ENCODE peak calls at places on chromosomes 12 and 14, in four cellular contexts. V is A549, Z is cardiac muscle cell, R is GM12878. I is an unnamed sample.

GRCh38 chr12:29561736-29562135 is 64.2 kb upstream of the OVCH1 start:
- DNase-seq in V (no peak), Z (no peak), R (no peak), I (no peak)

GRCh38 chr12:64457036-64457435 is 5.1 kb downstream of the TBK1 start:
- DNase-seq in V (no peak), R (no peak), Z (no peak), I (no peak)

GRCh38 chr12:50568338-50569155 is 63.8 kb downstream of the DIP2B start:
- DNase-seq in R (no peak), Z (no peak), V (no peak), I (no peak)

GRCh38 chr12:99154264-99154982 is 493.1 kb upstream of the GARIN6 start:
- DNase-seq in V (no peak), R (no peak), Z (peak), I (no peak)

GRCh38 chr12:81819991-81820633 is 61.0 kb upstream of the PPFIA2 start:
- DNase-seq in V (no peak), R (no peak), Z (no peak), I (no peak)

GRCh38 chr12:57837779-57838562 is 8.6 kb downstream of the CTDSP2 start:
- DNase-seq in Z (peak), R (no peak), V (no peak), I (no peak)

GRCh38 chr14:103118663-103119404 is 4.4 kb upstream of the TNFAIP2 start:
- DNase-seq in Z (no peak), V (no peak), R (no peak), I (no peak)

GRCh38 chr12:132634411-132634990 is 15.9 kb downstream of the P2RX2 start:
- DNase-seq in V (no peak), R (no peak), Z (no peak), I (no peak)

GRCh38 chr14:39230416-39230815 is 3.3 kb upstream of the MIA2 start:
- DNase-seq in Z (no peak), V (no peak), R (no peak), I (no peak)

GRCh38 chr12:118357327-118358007 is 15.2 kb downstream of the TAOK3 start:
- DNase-seq in R (peak), Z (no peak), V (peak), I (no peak)

GRCh38 chr12:121334513-121335343 is 17.5 kb downstream of the ANAPC5 start:
- DNase-seq in R (peak), Z (peak), V (peak), I (peak)

GRCh38 chr14:74360163-74360562 is 11.9 kb downstream of the VRTN start:
- DNase-seq in Z (no peak), R (no peak), V (no peak), I (no peak)

GRCh38 chr12:8813963-8814362 is 8.5 kb upstream of the A2ML1 start:
- DNase-seq in V (no peak), R (no peak), Z (no peak), I (no peak)

GRCh38 chr14:52825085-52825484 is 33.7 kb upstream of the GNPNAT1 start:
- DNase-seq in V (no peak), Z (no peak), R (peak), I (no peak)

GRCh38 chr12:124909831-124910560 is 4.5 kb downstream of the UBC start:
- DNase-seq in R (no peak), V (no peak), Z (no peak), I (no peak)

GRCh38 chr12:8038659-8039114 is 6.2 kb downstream of the FOXJ2 start:
- DNase-seq in R (no peak), Z (peak), V (no peak), I (no peak)

GRCh38 chr14:75242546-75243273 is 35.9 kb upstream of the FOS start:
- DNase-seq in R (no peak), V (no peak), Z (peak), I (peak)

GRCh38 chr14:62213516-62213915 is 451.3 kb downstream of the SNAPC1 start:
- DNase-seq in Z (peak), R (no peak), V (no peak), I (peak)

GRCh38 chr12:21800011-21800410 is 25.5 kb upstream of the KCNJ8 start:
- DNase-seq in V (no peak), Z (no peak), R (no peak), I (no peak)

GRCh38 chr14:37443461-37443860 is 151.6 kb downstream of the FOXA1 start:
- DNase-seq in Z (no peak), R (no peak), V (no peak), I (no peak)

GRCh38 chr14:98952595-98953325 is 319.2 kb downstream of the BCL11B start:
- DNase-seq in Z (no peak), R (no peak), V (peak), I (no peak)

GRCh38 chr12:28563286-28563685 is 373.0 kb downstream of the CCDC91 start:
- DNase-seq in R (no peak), Z (no peak), V (no peak), I (no peak)

GRCh38 chr12:10143205-10143604 is 13.2 kb upstream of the CLEC7A start:
- DNase-seq in R (no peak), Z (no peak), V (no peak), I (no peak)

GRCh38 chr14:68462683-68463082 is 330.2 kb downstream of the ZFP36L1 start:
- DNase-seq in Z (no peak), R (no peak), V (no peak), I (no peak)

GRCh38 chr12:123942277-123942653 is 30.4 kb downstream of the CCDC92 start:
- DNase-seq in Z (no peak), V (no peak), R (no peak), I (no peak)

GRCh38 chr12:111444314-111444705 is 38.6 kb downstream of the SH2B3 start:
- DNase-seq in Z (no peak), V (no peak), R (peak), I (no peak)

GRCh38 chr14:97379091-97379531 is 581.9 kb downstream of the VRK1 start:
- DNase-seq in V (no peak), R (no peak), Z (no peak), I (no peak)
- H3K27ac ChIP-seq in V (no peak), R (peak), Z (no peak), I (no peak)

DNA sequence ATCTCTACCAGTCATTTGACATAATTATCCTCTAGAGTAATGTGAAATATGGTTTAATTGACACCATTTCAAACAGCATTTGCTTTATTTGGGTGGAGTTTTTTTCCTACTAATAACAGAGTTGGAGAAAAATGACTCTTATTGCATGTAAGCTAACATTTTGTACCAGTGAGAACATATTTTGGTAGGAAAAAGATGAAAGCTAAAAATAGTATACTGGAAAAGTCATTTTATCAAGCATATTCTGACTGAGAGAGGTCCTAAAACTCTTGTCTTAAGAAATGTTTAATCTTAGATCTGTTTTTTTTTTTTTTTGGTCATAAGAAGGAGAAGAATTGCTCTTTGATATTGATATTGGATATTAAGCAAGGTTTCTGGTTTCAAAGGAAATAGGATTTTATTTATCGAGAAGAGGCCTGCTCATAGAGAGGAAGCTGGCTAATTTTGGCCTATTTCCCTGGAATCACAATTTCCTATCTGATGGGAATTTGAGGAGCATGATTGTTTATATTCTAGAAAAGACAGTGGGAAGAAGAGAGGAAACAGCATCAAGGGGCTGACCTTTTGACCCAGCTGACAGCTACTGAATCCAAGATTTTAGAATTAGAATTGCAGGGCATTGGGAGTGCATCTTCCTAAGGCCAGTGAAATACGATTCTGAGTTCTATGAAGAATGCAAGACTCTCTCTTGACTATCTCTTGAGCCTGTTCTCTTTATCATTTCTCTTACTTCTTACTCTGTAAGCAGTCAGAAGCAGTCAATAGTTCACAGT is 19.4 kb downstream of the OTOGL start:
- DNase-seq in R (no peak), Z (no peak), V (no peak), I (no peak)
- H3K27ac ChIP-seq in R (no peak), Z (peak), V (no peak), I (no peak)

GRCh38 chr12:96136129-96136528 is 58.0 kb upstream of the ELK3 start:
- DNase-seq in R (no peak), V (no peak), Z (peak), I (no peak)
- H3K27ac ChIP-seq in R (no peak), V (no peak), Z (no peak), I (no peak)

GRCh38 chr12:46369095-46369473 is 3.5 kb downstream of the SLC38A2 start:
- DNase-seq in Z (no peak), R (no peak), V (no peak), I (no peak)
- H3K27ac ChIP-seq in Z (peak), R (no peak), V (peak), I (peak)

GRCh38 chr14:101761881-101762529 is 496 bp downstream of the PPP2R5C start:
- DNase-seq in V (peak), Z (peak), R (no peak), I (no peak)
- H3K27ac ChIP-seq in V (peak), Z (peak), R (no peak), I (peak)

DNA sequence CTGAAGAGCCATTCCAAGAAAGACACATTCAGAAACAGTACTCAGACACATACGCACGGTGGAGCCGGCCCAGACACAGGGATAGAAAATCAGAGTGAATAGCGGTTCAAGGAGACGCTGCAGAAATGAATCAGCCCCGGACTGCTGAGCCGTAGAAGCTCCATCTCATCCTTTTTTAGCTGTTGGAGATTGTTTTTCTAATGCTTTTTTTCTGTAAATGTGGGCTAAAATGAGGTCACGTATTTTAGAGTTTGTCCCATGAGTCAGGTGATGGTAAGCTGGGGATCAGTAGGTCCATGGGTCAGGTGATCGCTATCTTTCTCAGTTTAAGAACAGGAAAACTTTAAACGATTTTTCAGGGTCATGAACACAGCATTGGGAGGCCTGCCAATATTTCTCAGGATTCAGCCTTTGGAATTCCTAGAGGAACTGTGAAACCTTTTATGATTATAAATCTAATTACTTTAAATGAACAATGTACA is 202.4 kb downstream of the ITPR2 start:
- DNase-seq in Z (no peak), V (no peak), R (no peak), I (no peak)
- H3K27ac ChIP-seq in Z (no peak), V (peak), R (no peak), I (no peak)

GRCh38 chr12:131349397-131350127 is 361.3 kb upstream of the SFSWAP start:
- DNase-seq in R (no peak), Z (no peak), V (no peak), I (no peak)
- H3K27ac ChIP-seq in R (no peak), Z (no peak), V (no peak), I (no peak)

GRCh38 chr12:46071335-46071734 is 81.0 kb upstream of the SCAF11 start:
- DNase-seq in V (no peak), R (no peak), Z (no peak), I (no peak)

GRCh38 chr12:46064548-46064947 is 74.2 kb upstream of the SCAF11 start:
- DNase-seq in Z (no peak), V (no peak), R (no peak), I (no peak)

GRCh38 chr12:46065412-46066166 is 75.2 kb upstream of the SCAF11 start:
- DNase-seq in R (peak), V (no peak), Z (no peak), I (no peak)

GRCh38 chr12:46071769-46072624 is 81.6 kb upstream of the SCAF11 start:
- DNase-seq in Z (peak), V (peak), R (peak), I (no peak)

GRCh38 chr12:46067062-46067461 is 76.7 kb upstream of the SCAF11 start:
- DNase-seq in Z (no peak), V (no peak), R (no peak), I (no peak)
- H3K27ac ChIP-seq in Z (no peak), V (no peak), R (no peak), I (no peak)

GRCh38 chr14:100328495-100329163 is 5.5 kb downstream of the SLC25A47 start:
- DNase-seq in Z (no peak), V (no peak), R (no peak), I (no peak)
- H3K27ac ChIP-seq in Z (no peak), V (no peak), R (no peak), I (no peak)

I was measured in epithelial cell of prostate.